ENCODE peak calls at places on chromosomes 3 and 15, in four cellular contexts. One of them, this sample, is unnamed.

GRCh38 chr3:149003653-149004305 is 12.4 kb downstream of the GYG1 start:
- DNase-seq in stimulated activated CD8-positive, alpha-beta memory T cell treated with anti-CD3 and anti-CD28 coated beads, Interleukin-15, amount 100 ng/mL, for 24 hours: no peak
- DNase-seq in T-helper 9 cell: no peak
- DNase-seq in AG09319: no peak
- DNase-seq in this sample: no peak

GRCh38 chr3:81592101-81592500 is 169.3 kb downstream of the GBE1 start:
- DNase-seq in stimulated activated CD8-positive, alpha-beta memory T cell treated with anti-CD3 and anti-CD28 coated beads, Interleukin-15, amount 100 ng/mL, for 24 hours: no peak
- DNase-seq in T-helper 9 cell: no peak
- DNase-seq in AG09319: no peak
- DNase-seq in this sample: no peak

GRCh38 chr3:58022490-58022889 is 14.3 kb downstream of the FLNB start:
- DNase-seq in stimulated activated CD8-positive, alpha-beta memory T cell treated with anti-CD3 and anti-CD28 coated beads, Interleukin-15, amount 100 ng/mL, for 24 hours: no peak
- DNase-seq in T-helper 9 cell: no peak
- DNase-seq in AG09319: no peak
- DNase-seq in this sample: no peak

GRCh38 chr15:72197460-72198409 is at the start of gene GRAMD2A:
- DNase-seq in stimulated activated CD8-positive, alpha-beta memory T cell treated with anti-CD3 and anti-CD28 coated beads, Interleukin-15, amount 100 ng/mL, for 24 hours: peak
- DNase-seq in T-helper 9 cell: no peak
- DNase-seq in AG09319: no peak
- DNase-seq in this sample: no peak

GRCh38 chr15:31332681-31333071 is 6.0 kb downstream of the KLF13 start:
- DNase-seq in stimulated activated CD8-positive, alpha-beta memory T cell treated with anti-CD3 and anti-CD28 coated beads, Interleukin-15, amount 100 ng/mL, for 24 hours: no peak
- DNase-seq in T-helper 9 cell: no peak
- DNase-seq in AG09319: no peak
- DNase-seq in this sample: no peak

GRCh38 chr3:8371085-8371551 is 130.5 kb upstream of the LMCD1 start:
- DNase-seq in stimulated activated CD8-positive, alpha-beta memory T cell treated with anti-CD3 and anti-CD28 coated beads, Interleukin-15, amount 100 ng/mL, for 24 hours: no peak
- DNase-seq in T-helper 9 cell: no peak
- DNase-seq in AG09319: peak
- DNase-seq in this sample: peak

GRCh38 chr3:132730891-132731580 is 8.8 kb upstream of the NPHP3 start:
- DNase-seq in stimulated activated CD8-positive, alpha-beta memory T cell treated with anti-CD3 and anti-CD28 coated beads, Interleukin-15, amount 100 ng/mL, for 24 hours: no peak
- DNase-seq in T-helper 9 cell: no peak
- DNase-seq in AG09319: no peak
- DNase-seq in this sample: peak

GRCh38 chr3:49553320-49553689 is 972 bp upstream of the BSN start:
- DNase-seq in stimulated activated CD8-positive, alpha-beta memory T cell treated with anti-CD3 and anti-CD28 coated beads, Interleukin-15, amount 100 ng/mL, for 24 hours: no peak
- DNase-seq in T-helper 9 cell: no peak
- DNase-seq in AG09319: no peak
- DNase-seq in this sample: no peak

GRCh38 chr3:129890891-129891290 is 2.6 kb downstream of the TMCC1 start:
- DNase-seq in stimulated activated CD8-positive, alpha-beta memory T cell treated with anti-CD3 and anti-CD28 coated beads, Interleukin-15, amount 100 ng/mL, for 24 hours: no peak
- DNase-seq in T-helper 9 cell: no peak
- DNase-seq in AG09319: no peak
- DNase-seq in this sample: no peak

GRCh38 chr15:74768771-74769342 is 13.0 kb upstream of the CSK start:
- DNase-seq in stimulated activated CD8-positive, alpha-beta memory T cell treated with anti-CD3 and anti-CD28 coated beads, Interleukin-15, amount 100 ng/mL, for 24 hours: no peak
- DNase-seq in T-helper 9 cell: peak
- DNase-seq in AG09319: no peak
- DNase-seq in this sample: peak